ENCODE peak calls at places on chromosomes 16 and 17, in six cellular contexts. One of them, this sample, is unnamed.

GRCh38 chr16:85173981-85174751 is 61.9 kb upstream of the CIBAR2 start:
- DNase-seq in BE2C: peak; percentile 92
- DNase-seq in CD8-positive, alpha-beta T cell: peak; percentile 5
- DNase-seq in HL-60: no peak
- DNase-seq in ascending aorta: peak; percentile 79
- DNase-seq in neural progenitor cell: peak; percentile 51
- DNase-seq in this sample: peak; percentile 60

GRCh38 chr17:81599719-81600486 is 37.0 kb downstream of the NPLOC4 start:
- DNase-seq in HL-60: no peak
- DNase-seq in neural progenitor cell: no peak
- DNase-seq in CD8-positive, alpha-beta T cell: no peak
- DNase-seq in ascending aorta: no peak
- DNase-seq in BE2C: peak; percentile 69
- DNase-seq in this sample: peak; percentile 22

GRCh38 chr17:76843703-76844484 is 24.3 kb upstream of the MGAT5B start:
- DNase-seq in neural progenitor cell: no peak
- DNase-seq in BE2C: peak; percentile 89
- DNase-seq in HL-60: no peak
- DNase-seq in CD8-positive, alpha-beta T cell: no peak
- DNase-seq in ascending aorta: no peak
- DNase-seq in this sample: no peak

GRCh38 chr17:42402121-42402516 is 13.9 kb upstream of the STAT3 start:
- DNase-seq in neural progenitor cell: no peak
- DNase-seq in HL-60: no peak
- DNase-seq in CD8-positive, alpha-beta T cell: no peak
- DNase-seq in ascending aorta: no peak
- DNase-seq in BE2C: no peak
- DNase-seq in this sample: no peak

GRCh38 chr16:31333686-31334649 is 21.0 kb upstream of the ITGAX start:
- DNase-seq in HL-60: no peak
- DNase-seq in BE2C: no peak
- DNase-seq in ascending aorta: no peak
- DNase-seq in neural progenitor cell: peak; percentile 43
- DNase-seq in CD8-positive, alpha-beta T cell: peak; percentile 39
- DNase-seq in this sample: peak; percentile 9

GRCh38 chr17:29084476-29085148 is 41.7 kb downstream of the PIPOX start:
- DNase-seq in HL-60: no peak
- DNase-seq in neural progenitor cell: peak; percentile 42
- DNase-seq in BE2C: peak; percentile 31
- DNase-seq in CD8-positive, alpha-beta T cell: no peak
- DNase-seq in ascending aorta: no peak
- DNase-seq in this sample: no peak

GRCh38 chr16:2482181-2483107 is 7.5 kb downstream of the TBC1D24 start:
- DNase-seq in ascending aorta: no peak
- DNase-seq in CD8-positive, alpha-beta T cell: peak; percentile 11
- DNase-seq in BE2C: peak; percentile 83
- DNase-seq in HL-60: no peak
- DNase-seq in neural progenitor cell: no peak
- DNase-seq in this sample: peak; percentile 64

GRCh38 chr17:73785466-73785865 is 141.2 kb upstream of the SDK2 start:
- DNase-seq in HL-60: no peak
- DNase-seq in neural progenitor cell: peak; percentile 32
- DNase-seq in CD8-positive, alpha-beta T cell: no peak
- DNase-seq in ascending aorta: no peak
- DNase-seq in BE2C: peak; percentile 30
- DNase-seq in this sample: no peak

GRCh38 chr16:29170393-29171239 is 185.8 kb downstream of the LAT start:
- DNase-seq in ascending aorta: no peak
- DNase-seq in BE2C: peak; percentile 66
- DNase-seq in CD8-positive, alpha-beta T cell: no peak
- DNase-seq in HL-60: no peak
- DNase-seq in neural progenitor cell: no peak
- DNase-seq in this sample: no peak

GRCh38 chr16:1642753-1643152 is 30.6 kb downstream of the CRAMP1 start:
- DNase-seq in CD8-positive, alpha-beta T cell: no peak
- DNase-seq in BE2C: no peak
- DNase-seq in ascending aorta: no peak
- DNase-seq in neural progenitor cell: no peak
- DNase-seq in HL-60: no peak
- DNase-seq in this sample: no peak

GRCh38 chr16:78987676-78988075 is 612.9 kb downstream of the MAF start:
- DNase-seq in HL-60: no peak
- DNase-seq in neural progenitor cell: no peak
- DNase-seq in CD8-positive, alpha-beta T cell: no peak
- DNase-seq in BE2C: no peak
- DNase-seq in ascending aorta: no peak
- DNase-seq in this sample: no peak

GRCh38 chr17:81338301-81339179 is 43.4 kb upstream of the SLC38A10 start:
- DNase-seq in BE2C: peak; percentile 86
- DNase-seq in ascending aorta: no peak
- DNase-seq in CD8-positive, alpha-beta T cell: no peak
- DNase-seq in neural progenitor cell: no peak
- DNase-seq in HL-60: no peak
- DNase-seq in this sample: peak; percentile 19

GRCh38 chr17:51005768-51006167 is 114.9 kb downstream of the SPAG9 start:
- DNase-seq in neural progenitor cell: no peak
- DNase-seq in HL-60: no peak
- DNase-seq in ascending aorta: no peak
- DNase-seq in CD8-positive, alpha-beta T cell: no peak
- DNase-seq in BE2C: no peak
- DNase-seq in this sample: no peak

GRCh38 chr17:51004249-51004648 is 116.4 kb downstream of the SPAG9 start:
- DNase-seq in HL-60: no peak
- DNase-seq in neural progenitor cell: no peak
- DNase-seq in CD8-positive, alpha-beta T cell: no peak
- DNase-seq in BE2C: no peak
- DNase-seq in ascending aorta: no peak
- DNase-seq in this sample: no peak

GRCh38 chr17:51006601-51007000 is 114.1 kb downstream of the SPAG9 start:
- DNase-seq in CD8-positive, alpha-beta T cell: no peak
- DNase-seq in BE2C: no peak
- DNase-seq in HL-60: no peak
- DNase-seq in ascending aorta: no peak
- DNase-seq in neural progenitor cell: peak; percentile 34
- DNase-seq in this sample: peak; percentile 50

DNA sequence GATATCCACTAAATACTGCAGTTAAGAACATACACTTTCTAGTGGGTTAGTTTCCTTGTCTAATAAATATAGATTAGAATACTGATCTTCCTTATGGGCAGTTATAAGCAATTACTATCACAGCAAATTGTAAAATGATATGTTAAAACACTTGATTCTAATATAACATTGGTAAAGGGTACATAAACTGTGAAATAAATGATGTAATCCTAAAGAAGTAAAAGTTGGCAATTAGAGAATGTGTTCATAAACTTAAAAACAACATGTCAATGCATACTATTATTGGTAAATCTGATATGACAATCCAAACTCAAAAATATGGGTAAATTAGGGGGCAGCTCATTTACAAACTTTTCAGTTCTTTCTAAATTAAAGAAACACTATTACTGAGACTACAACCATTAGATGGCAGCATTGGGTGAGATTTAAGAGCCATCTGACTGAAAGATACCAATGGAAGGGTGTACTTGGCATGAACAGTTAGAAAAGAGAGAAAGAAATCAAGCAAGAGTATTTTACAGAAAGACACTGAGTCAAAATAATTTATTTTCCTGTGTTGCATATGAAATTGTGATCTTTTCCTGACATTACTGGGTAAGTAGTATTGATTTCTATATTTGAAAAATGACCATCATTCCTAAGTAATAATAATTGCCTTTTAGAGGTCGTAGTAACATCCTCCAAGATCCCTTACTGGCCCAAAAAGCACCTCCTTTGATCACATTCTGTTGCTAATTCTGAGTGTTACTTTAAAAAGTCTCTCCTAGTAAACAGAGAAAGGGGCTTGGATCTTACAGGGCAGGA is 119.6 kb downstream of the SPAG9 start:
- DNase-seq in BE2C: peak; percentile 25
- DNase-seq in HL-60: no peak
- DNase-seq in ascending aorta: no peak
- DNase-seq in CD8-positive, alpha-beta T cell: no peak
- DNase-seq in neural progenitor cell: peak; percentile 70
- DNase-seq in this sample: peak; percentile 90
- TF ChIP-seq CTCF in BE2C: peak; percentile 63
- TF ChIP-seq CTCF in HL-60: no peak
- TF ChIP-seq CTCF in ascending aorta: peak; percentile 61
- TF ChIP-seq CTCF in CD8-positive, alpha-beta T cell: peak; percentile 76
- TF ChIP-seq CTCF in neural progenitor cell: peak; percentile 72
- TF ChIP-seq CTCF in this sample: peak; percentile 36

DNA sequence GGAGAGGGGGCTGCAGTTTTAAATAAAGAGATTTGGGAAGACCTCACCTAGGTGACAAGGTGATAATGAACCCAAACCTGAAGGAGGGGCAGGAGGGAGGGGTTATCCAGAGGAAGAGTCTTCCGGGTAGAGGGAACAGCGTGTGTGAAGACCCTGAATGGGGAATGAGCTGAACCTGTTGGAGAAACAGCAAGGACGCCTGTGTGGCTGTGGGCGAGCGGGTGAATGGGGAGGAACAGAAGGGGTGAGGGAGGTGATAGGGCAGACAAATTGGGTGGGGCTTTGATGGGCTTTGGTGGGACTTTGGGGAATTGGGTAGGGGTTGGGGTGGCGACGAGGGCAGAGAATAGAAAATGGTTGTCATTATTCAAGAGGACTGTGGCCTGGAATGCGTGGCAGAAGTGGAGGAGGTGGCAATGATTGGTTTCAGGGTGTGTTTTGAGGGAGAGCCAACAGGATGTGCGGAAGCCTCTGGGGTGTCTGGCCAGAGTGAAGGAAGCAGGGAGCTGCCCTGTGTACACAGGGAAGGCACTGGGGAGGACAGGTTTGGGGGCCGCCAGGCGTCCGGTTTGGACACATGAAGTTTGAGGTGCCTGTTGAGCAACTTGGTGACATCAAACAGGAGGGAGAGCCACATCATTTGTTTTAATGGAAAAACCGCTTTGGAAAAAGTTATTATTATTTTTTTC is 48.7 kb downstream of the NKD1 start:
- DNase-seq in HL-60: no peak
- DNase-seq in BE2C: no peak
- DNase-seq in CD8-positive, alpha-beta T cell: no peak
- DNase-seq in ascending aorta: no peak
- DNase-seq in neural progenitor cell: no peak
- DNase-seq in this sample: no peak
- H3K4me3 ChIP-seq in HL-60: no peak overlapping the region
- H3K4me3 ChIP-seq in BE2C: no peak overlapping the region
- H3K4me3 ChIP-seq in CD8-positive, alpha-beta T cell: no peak overlapping the region
- H3K4me3 ChIP-seq in ascending aorta: no peak overlapping the region
- H3K4me3 ChIP-seq in neural progenitor cell: no peak overlapping the region
- H3K4me3 ChIP-seq in this sample: no peak overlapping the region

GRCh38 chr17:62109378-62109902 is 44.4 kb upstream of the MED13 start:
- DNase-seq in BE2C: peak; percentile 87
- DNase-seq in ascending aorta: peak; percentile 64
- DNase-seq in CD8-positive, alpha-beta T cell: peak; percentile 52
- DNase-seq in HL-60: peak; percentile 21
- DNase-seq in neural progenitor cell: peak; percentile 74
- DNase-seq in this sample: peak; percentile 74
- TF ChIP-seq CTCF in BE2C: peak; percentile 97
- TF ChIP-seq CTCF in ascending aorta: peak; percentile 62
- TF ChIP-seq CTCF in CD8-positive, alpha-beta T cell: peak; percentile 21
- TF ChIP-seq CTCF in HL-60: peak; percentile 81
- TF ChIP-seq CTCF in neural progenitor cell: peak; percentile 65
- TF ChIP-seq CTCF in this sample: peak; percentile 75

GRCh38 chr17:48814504-48814903 is 2.5 kb downstream of the TTLL6 start:
- DNase-seq in HL-60: no peak
- DNase-seq in BE2C: peak; percentile 72
- DNase-seq in ascending aorta: peak; percentile 72
- DNase-seq in CD8-positive, alpha-beta T cell: peak; percentile 46
- DNase-seq in neural progenitor cell: peak; percentile 80
- DNase-seq in this sample: peak; percentile 56

GRCh38 chr17:48809182-48809581 is 7.8 kb downstream of the TTLL6 start:
- DNase-seq in ascending aorta: no peak
- DNase-seq in neural progenitor cell: no peak
- DNase-seq in HL-60: no peak
- DNase-seq in BE2C: no peak
- DNase-seq in CD8-positive, alpha-beta T cell: no peak
- DNase-seq in this sample: no peak

GRCh38 chr17:48816438-48816773 is 623 bp downstream of the TTLL6 start:
- DNase-seq in HL-60: no peak
- DNase-seq in neural progenitor cell: no peak
- DNase-seq in BE2C: no peak
- DNase-seq in ascending aorta: no peak
- DNase-seq in CD8-positive, alpha-beta T cell: no peak
- DNase-seq in this sample: no peak

GRCh38 chr17:48816774-48817590 is at the start of gene TTLL6:
- DNase-seq in neural progenitor cell: peak; percentile 99
- DNase-seq in ascending aorta: peak; percentile 90
- DNase-seq in HL-60: no peak
- DNase-seq in BE2C: peak; percentile 97
- DNase-seq in CD8-positive, alpha-beta T cell: peak; percentile 88
- DNase-seq in this sample: peak; percentile 43

GRCh38 chr17:48812001-48812400 is 5.0 kb downstream of the TTLL6 start:
- DNase-seq in HL-60: no peak
- DNase-seq in CD8-positive, alpha-beta T cell: no peak
- DNase-seq in neural progenitor cell: no peak
- DNase-seq in ascending aorta: no peak
- DNase-seq in BE2C: no peak
- DNase-seq in this sample: no peak
- H3K4me3 ChIP-seq in HL-60: no peak overlapping the region
- H3K4me3 ChIP-seq in CD8-positive, alpha-beta T cell: no peak overlapping the region
- H3K4me3 ChIP-seq in neural progenitor cell: no peak overlapping the region
- H3K4me3 ChIP-seq in ascending aorta: no peak overlapping the region
- H3K4me3 ChIP-seq in BE2C: no peak overlapping the region
- H3K4me3 ChIP-seq in this sample: no peak overlapping the region

DNA sequence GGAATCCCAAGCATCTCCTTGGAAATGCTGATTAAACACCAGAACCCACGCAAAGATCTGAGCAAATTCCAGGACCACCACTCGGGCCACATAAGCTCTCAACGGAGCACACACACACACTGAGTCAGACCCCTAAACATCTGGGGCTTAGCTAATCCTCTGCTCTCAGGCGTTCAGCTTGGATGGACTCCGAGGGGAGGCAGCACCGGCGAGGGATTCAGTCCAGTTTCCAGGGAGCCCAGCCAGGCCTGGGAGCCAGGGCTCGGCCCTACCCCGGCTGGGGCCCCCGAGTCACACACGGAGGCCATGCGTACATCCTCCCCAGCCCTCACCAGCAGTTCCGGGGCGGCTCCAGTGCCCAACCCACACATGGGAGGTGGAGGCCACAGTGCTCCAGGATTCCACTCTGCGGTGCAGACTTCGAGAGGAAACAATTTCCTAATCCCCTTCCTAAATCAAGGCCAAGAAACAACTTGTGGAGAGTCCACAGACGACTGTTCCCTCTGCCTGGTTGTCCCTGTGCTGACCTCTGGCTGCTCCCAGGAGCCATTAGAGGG is 70.5 kb downstream of the GAS7 start:
- DNase-seq in ascending aorta: peak; percentile 86
- DNase-seq in HL-60: peak; percentile 60
- DNase-seq in BE2C: no peak
- DNase-seq in neural progenitor cell: peak; percentile 73
- DNase-seq in CD8-positive, alpha-beta T cell: no peak
- DNase-seq in this sample: peak; percentile 96
- TF ChIP-seq CTCF in ascending aorta: no peak
- TF ChIP-seq CTCF in HL-60: no peak
- TF ChIP-seq CTCF in BE2C: no peak
- TF ChIP-seq CTCF in neural progenitor cell: no peak
- TF ChIP-seq CTCF in CD8-positive, alpha-beta T cell: no peak
- TF ChIP-seq CTCF in this sample: no peak

GRCh38 chr16:81096715-81097208 is 567 bp upstream of the GCSH start:
- DNase-seq in BE2C: no peak
- DNase-seq in CD8-positive, alpha-beta T cell: no peak
- DNase-seq in neural progenitor cell: no peak
- DNase-seq in ascending aorta: no peak
- DNase-seq in HL-60: no peak
- DNase-seq in this sample: no peak
- H3K4me3 ChIP-seq in BE2C: peak overlapping the region; percentile 28
- H3K4me3 ChIP-seq in CD8-positive, alpha-beta T cell: peak overlapping the region; percentile 34
- H3K4me3 ChIP-seq in neural progenitor cell: no peak overlapping the region
- H3K4me3 ChIP-seq in ascending aorta: peak overlapping the region; percentile 18
- H3K4me3 ChIP-seq in HL-60: no peak overlapping the region
- H3K4me3 ChIP-seq in this sample: peak overlapping the region; percentile 44